ENCODE peak calls at places on chromosomes 1 and 21, in nine cellular contexts. U, K, M, Z, L, D, I, B and F are unnamed samples.

GRCh38 chr1:32981003-32981909 is 16.6 kb upstream of the RNF19B start:
- DNase-seq in U (peak), K (peak), M (no peak), Z (peak), L (no peak), D (peak), I (peak), B (peak), F (no peak)

GRCh38 chr21:38696617-38697016 is 109.1 kb upstream of the ETS2 start:
- DNase-seq in U (no peak), K (no peak), M (no peak), Z (no peak), L (no peak), D (no peak), I (no peak), B (no peak), F (no peak)

GRCh38 chr1:12230549-12231275 is 882 bp downstream of the VPS13D start:
- DNase-seq in U (no peak), K (no peak), M (peak), Z (no peak), L (no peak), D (peak), I (peak), B (no peak), F (no peak)

GRCh38 chr1:200886590-200886989 is 8.1 kb upstream of the INAVA start:
- DNase-seq in U (no peak), K (no peak), M (no peak), Z (no peak), L (no peak), D (no peak), I (no peak), B (no peak), F (no peak)

GRCh38 chr1:46183119-46183842 is 7.0 kb upstream of the P3R3URF start:
- DNase-seq in U (no peak), K (no peak), M (peak), Z (peak), L (peak), D (no peak), I (peak), B (peak), F (peak)

GRCh38 chr1:51072040-51072439 is 30.0 kb upstream of the C1orf185 start:
- DNase-seq in U (no peak), K (no peak), M (peak), Z (no peak), L (no peak), D (no peak), I (no peak), B (no peak), F (no peak)

GRCh38 chr1:232837085-232837484 is 31.9 kb downstream of the MAP10 start:
- DNase-seq in U (no peak), K (no peak), M (no peak), Z (peak), L (no peak), D (no peak), I (no peak), B (peak), F (no peak)

GRCh38 chr1:29122987-29123870 is 474 bp downstream of the TMEM200B start:
- DNase-seq in U (no peak), K (no peak), M (peak), Z (no peak), L (no peak), D (peak), I (no peak), B (peak), F (no peak)

GRCh38 chr21:36783612-36784383 is 84.9 kb downstream of the SIM2 start:
- DNase-seq in U (no peak), K (no peak), M (no peak), Z (peak), L (no peak), D (no peak), I (no peak), B (peak), F (no peak)

GRCh38 chr1:203270448-203270847 is 34.9 kb upstream of the BTG2 start:
- DNase-seq in U (no peak), K (no peak), M (no peak), Z (no peak), L (no peak), D (no peak), I (no peak), B (no peak), F (no peak)

GRCh38 chr1:152388889-152389288 is 25.2 kb downstream of the CRNN start:
- DNase-seq in U (no peak), K (no peak), M (no peak), Z (no peak), L (no peak), D (no peak), I (no peak), B (no peak), F (no peak)

GRCh38 chr1:87330201-87330953 is 1.7 kb downstream of the LMO4 start:
- DNase-seq in U (peak), K (peak), M (no peak), Z (no peak), L (no peak), D (no peak), I (no peak), B (peak), F (no peak)

GRCh38 chr1:211476200-211476849 is 15.6 kb downstream of the RD3 start:
- DNase-seq in U (peak), K (peak), M (no peak), Z (peak), L (peak), D (peak), I (peak), B (peak), F (no peak)

GRCh38 chr1:27990920-27991537 is 31.3 kb downstream of the XKR8 start:
- DNase-seq in U (no peak), K (peak), M (no peak), Z (no peak), L (no peak), D (no peak), I (no peak), B (peak), F (no peak)

GRCh38 chr1:78070758-78071157 is 25.0 kb downstream of the GIPC2 start:
- DNase-seq in U (peak), K (no peak), M (no peak), Z (peak), L (peak), D (no peak), I (no peak), B (peak), F (no peak)

GRCh38 chr1:6245869-6246496 is 2.0 kb downstream of the HES3 start:
- DNase-seq in U (peak), K (peak), M (peak), Z (no peak), L (no peak), D (no peak), I (peak), B (no peak), F (peak)

GRCh38 chr1:40803902-40804301 is 20.3 kb downstream of the KCNQ4 start:
- DNase-seq in U (no peak), K (no peak), M (no peak), Z (no peak), L (no peak), D (no peak), I (no peak), B (no peak), F (no peak)

GRCh38 chr1:178939328-178939727 is 68.5 kb upstream of the ANGPTL1 start:
- DNase-seq in U (no peak), K (no peak), M (no peak), Z (no peak), L (no peak), D (no peak), I (no peak), B (no peak), F (no peak)

GRCh38 chr1:114986286-114986685 is 43.3 kb upstream of the TSHB start:
- DNase-seq in U (no peak), K (no peak), M (no peak), Z (no peak), L (no peak), D (no peak), I (no peak), B (no peak), F (no peak)

GRCh38 chr1:64474639-64475038 is 4.7 kb downstream of the CACHD1 start:
- DNase-seq in U (no peak), K (no peak), M (peak), Z (no peak), L (no peak), D (no peak), I (no peak), B (no peak), F (no peak)

GRCh38 chr1:241485554-241485992 is 34.0 kb downstream of the FH start:
- DNase-seq in U (peak), K (no peak), M (no peak), Z (peak), L (no peak), D (no peak), I (peak), B (peak), F (no peak)

GRCh38 chr1:73674945-73675561 is 522.9 kb downstream of the LRRIQ3 start:
- DNase-seq in U (peak), K (no peak), M (no peak), Z (no peak), L (no peak), D (no peak), I (peak), B (no peak), F (no peak)

GRCh38 chr21:32173106-32173755 is 105.6 kb downstream of the MIS18A start:
- DNase-seq in U (no peak), K (no peak), M (no peak), Z (no peak), L (no peak), D (no peak), I (no peak), B (no peak), F (no peak)

GRCh38 chr21:36728371-36729111 is 29.6 kb downstream of the SIM2 start:
- DNase-seq in U (no peak), K (no peak), M (peak), Z (no peak), L (no peak), D (no peak), I (no peak), B (no peak), F (no peak)

GRCh38 chr1:107254306-107254705 is 113.5 kb downstream of the NTNG1 start:
- DNase-seq in U (no peak), K (no peak), M (no peak), Z (no peak), L (no peak), D (no peak), I (peak), B (no peak), F (no peak)

GRCh38 chr1:50976111-50976889 is 6.3 kb downstream of the CDKN2C start:
- DNase-seq in U (peak), K (no peak), M (no peak), Z (no peak), L (no peak), D (no peak), I (peak), B (no peak), F (no peak)

GRCh38 chr1:38489844-38490270 is 369.7 kb downstream of the RRAGC start:
- DNase-seq in U (peak), K (peak), M (no peak), Z (peak), L (no peak), D (peak), I (peak), B (peak), F (no peak)

GRCh38 chr1:64488862-64489261 is 18.9 kb downstream of the CACHD1 start:
- DNase-seq in U (no peak), K (no peak), M (no peak), Z (no peak), L (no peak), D (no peak), I (no peak), B (no peak), F (no peak)

GRCh38 chr1:227758366-227758765 is 23.1 kb downstream of the SNAP47 start:
- DNase-seq in U (peak), K (no peak), M (no peak), Z (no peak), L (no peak), D (no peak), I (no peak), B (no peak), F (no peak)

GRCh38 chr1:60504206-60504868 is 430.8 kb upstream of the C1orf87 start:
- DNase-seq in U (no peak), K (no peak), M (no peak), Z (no peak), L (no peak), D (no peak), I (no peak), B (no peak), F (no peak)

GRCh38 chr1:243264718-243265117 is 8.9 kb downstream of the SDCCAG8 start:
- DNase-seq in U (peak), K (no peak), M (no peak), Z (no peak), L (no peak), D (no peak), I (no peak), B (peak), F (no peak)

GRCh38 chr1:193654951-193655705 is 468.7 kb upstream of the B3GALT2 start:
- DNase-seq in U (no peak), K (no peak), M (no peak), Z (no peak), L (no peak), D (no peak), I (no peak), B (peak), F (no peak)

GRCh38 chr1:238177351-238177750 is 286.6 kb upstream of the ZP4 start:
- DNase-seq in U (no peak), K (no peak), M (no peak), Z (no peak), L (no peak), D (no peak), I (no peak), B (no peak), F (no peak)

GRCh38 chr21:45950740-45951515 is 30.6 kb upstream of the COL6A1 start:
- DNase-seq in U (no peak), K (no peak), M (peak), Z (peak), L (no peak), D (no peak), I (peak), B (peak), F (peak)

GRCh38 chr1:49677706-49678105 is 346.0 kb downstream of the AGBL4 start:
- DNase-seq in U (no peak), K (no peak), M (no peak), Z (no peak), L (no peak), D (no peak), I (no peak), B (no peak), F (no peak)

GRCh38 chr1:973459-974292 is 7.4 kb downstream of the PLEKHN1 start:
- DNase-seq in U (no peak), K (no peak), M (no peak), Z (no peak), L (no peak), D (no peak), I (no peak), B (no peak), F (no peak)

GRCh38 chr21:43322805-43323204 is 104.1 kb downstream of the SIK1 start:
- DNase-seq in U (no peak), K (no peak), M (no peak), Z (no peak), L (no peak), D (no peak), I (no peak), B (peak), F (no peak)

GRCh38 chr1:246161626-246162025 is 345.5 kb downstream of the SMYD3 start:
- DNase-seq in U (no peak), K (no peak), M (no peak), Z (no peak), L (peak), D (no peak), I (no peak), B (peak), F (no peak)

GRCh38 chr1:38451541-38451993 is 405.0 kb upstream of the POU3F1 start:
- DNase-seq in U (no peak), K (no peak), M (no peak), Z (peak), L (no peak), D (no peak), I (peak), B (peak), F (no peak)

GRCh38 chr1:225881081-225882007 is 836 bp downstream of the TMEM63A start:
- DNase-seq in U (peak), K (peak), M (peak), Z (peak), L (no peak), D (no peak), I (peak), B (peak), F (no peak)